ENCODE peak calls at places on chromosomes 4 and X, in eight cellular contexts. F, Z, N, Y, H, O, T and K are unnamed samples.

GRCh38 chr4:173218411-173219125 is 50.0 kb downstream of the GALNT7 start:
- DNase-seq in O (no peak), F (no peak), N (no peak), Z (no peak), H (no peak), T (no peak), Y (no peak), K (peak)

GRCh38 chr4:33453916-33454315 is 2733.7 kb downstream of the PCDH7 start:
- DNase-seq in O (no peak), T (no peak), N (no peak), Y (no peak), F (no peak), Z (no peak), H (no peak), K (no peak)

GRCh38 chrX:13151806-13152510 is 107.5 kb upstream of the FAM9C start:
- DNase-seq in O (no peak), F (no peak), Y (no peak), H (no peak), Z (no peak), N (no peak), T (no peak), K (no peak)

GRCh38 chr4:111649308-111649707 is 495.9 kb upstream of the FAM241A start:
- DNase-seq in Y (no peak), T (no peak), H (no peak), O (no peak), F (no peak), Z (no peak), N (no peak), K (no peak)

GRCh38 chr4:101198741-101199339 is 148.5 kb downstream of the PPP3CA start:
- DNase-seq in F (no peak), Z (no peak), T (no peak), Y (no peak), O (no peak), H (no peak), N (no peak), K (no peak)

GRCh38 chrX:100946521-100946920 is 17.8 kb upstream of the XKRX start:
- DNase-seq in F (no peak), O (no peak), Z (no peak), N (no peak), T (no peak), H (no peak), Y (no peak), K (no peak)

GRCh38 chrX:16208601-16209000 is 41.3 kb downstream of the MAGEB17 start:
- DNase-seq in F (no peak), Z (no peak), N (no peak), Y (no peak), T (no peak), H (no peak), O (no peak), K (no peak)

GRCh38 chrX:43505759-43506158 is 150.3 kb upstream of the MAOA start:
- DNase-seq in T (no peak), Z (no peak), Y (no peak), H (no peak), O (no peak), N (no peak), F (no peak), K (no peak)

GRCh38 chr4:87839309-87839946 is 6.7 kb downstream of the MEPE start:
- DNase-seq in Y (no peak), O (peak), H (no peak), T (no peak), Z (peak), N (peak), F (no peak), K (peak)

GRCh38 chr4:55947912-55948725 is 626 bp upstream of the CEP135 start:
- DNase-seq in T (no peak), N (peak), O (no peak), Z (no peak), H (no peak), F (no peak), Y (no peak), K (peak)

GRCh38 chrX:111100191-111100590 is 4.2 kb downstream of the PAK3 start:
- DNase-seq in O (no peak), Z (no peak), T (no peak), H (no peak), Y (no peak), N (peak), F (no peak), K (peak)

GRCh38 chrX:38664285-38664684 is 102.9 kb downstream of the TSPAN7 start:
- DNase-seq in H (no peak), F (no peak), O (peak), N (peak), T (no peak), Z (no peak), Y (no peak), K (peak)

GRCh38 chrX:37640142-37640541 is 45.4 kb upstream of the XK start:
- DNase-seq in Z (no peak), Y (no peak), O (no peak), N (no peak), F (no peak), T (no peak), H (no peak), K (no peak)

GRCh38 chrX:3345281-3346081 is 971 bp downstream of the MXRA5 start:
- DNase-seq in T (peak), H (peak), F (no peak), Z (peak), N (no peak), Y (peak), O (peak), K (no peak)

GRCh38 chr4:2116687-2117400 is 57.7 kb downstream of the NAT8L start:
- DNase-seq in H (no peak), T (no peak), Y (no peak), Z (no peak), O (no peak), F (no peak), N (no peak), K (no peak)

GRCh38 chr4:56215901-56216300 is 171.4 kb downstream of the AASDH start:
- DNase-seq in N (no peak), F (no peak), Z (no peak), O (peak), Y (peak), H (no peak), T (no peak), K (peak)

GRCh38 chrX:129600981-129601424 is 53.8 kb downstream of the APLN start:
- DNase-seq in O (peak), H (no peak), N (no peak), Z (no peak), T (peak), Y (no peak), F (no peak), K (peak)

GRCh38 chr4:121454251-121454979 is 73.6 kb upstream of the QRFPR start:
- DNase-seq in Z (no peak), H (no peak), T (no peak), O (no peak), F (no peak), Y (no peak), N (no peak), K (no peak)

GRCh38 chr4:159191989-159192388 is 89.1 kb downstream of the RAPGEF2 start:
- DNase-seq in Z (no peak), O (no peak), F (no peak), N (no peak), H (no peak), Y (no peak), T (no peak), K (peak)

GRCh38 chr4:102501176-102501634 is at the start of gene NFKB1:
- DNase-seq in Y (peak), H (peak), T (peak), F (peak), N (peak), Z (peak), O (peak), K (peak)
- TF ChIP-seq POLR2A in Y (peak), H (no peak), T (no peak), F (no peak), N (no peak), Z (no peak), O (no peak), K (no peak)

DNA sequence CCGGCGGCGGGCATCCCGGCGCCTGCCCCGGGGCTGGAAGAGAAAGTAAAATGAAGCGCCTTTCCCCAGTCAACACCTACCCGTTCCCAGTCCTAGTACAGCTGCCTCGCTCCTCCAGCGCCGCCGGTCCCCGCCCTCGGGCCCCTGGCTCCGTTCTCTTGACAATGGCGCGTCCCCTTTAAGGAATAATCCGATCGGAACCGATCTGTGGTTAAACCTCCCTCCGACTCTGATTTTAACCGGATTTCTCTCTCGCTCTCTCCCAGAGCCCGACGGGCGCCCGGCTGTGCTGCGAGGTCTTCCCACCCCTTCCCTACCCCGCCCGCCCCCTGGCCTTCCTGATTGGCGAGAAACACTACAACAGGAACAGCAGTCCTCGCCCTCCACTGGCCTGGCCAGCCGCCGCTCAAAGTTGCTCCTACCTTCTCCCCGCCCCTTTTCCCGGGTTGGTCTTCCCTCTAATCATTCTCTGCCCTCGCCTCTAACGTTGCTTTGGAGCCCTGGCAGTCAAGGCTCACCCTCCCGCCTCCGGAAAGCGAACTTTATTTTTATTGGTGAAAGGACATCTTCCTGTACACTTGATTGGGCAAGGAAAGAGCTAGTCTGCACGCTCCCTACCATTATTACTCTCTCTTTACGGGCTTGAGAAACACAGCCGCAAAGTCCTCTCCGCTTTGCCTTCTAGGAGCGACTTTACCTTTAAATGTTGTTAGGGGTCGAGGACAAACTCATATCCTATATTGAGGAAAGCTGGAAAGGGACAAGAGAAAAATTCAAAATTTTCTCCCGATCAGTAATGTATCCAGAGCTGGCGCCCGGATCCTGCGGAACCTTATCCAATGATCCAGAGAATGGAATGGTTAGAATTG is at the start of gene FRYL:
- DNase-seq in F (peak), O (peak), H (peak), Z (peak), T (peak), Y (peak), N (peak), K (peak)
- TF ChIP-seq POLR2A in F (no peak), O (peak), H (peak), Z (peak), T (peak), Y (peak), N (peak), K (peak)

GRCh38 chr4:98148856-98149255 is 5.6 kb upstream of the STPG2 start:
- DNase-seq in Z (no peak), H (no peak), T (no peak), N (no peak), O (no peak), F (no peak), Y (no peak), K (no peak)

DNA sequence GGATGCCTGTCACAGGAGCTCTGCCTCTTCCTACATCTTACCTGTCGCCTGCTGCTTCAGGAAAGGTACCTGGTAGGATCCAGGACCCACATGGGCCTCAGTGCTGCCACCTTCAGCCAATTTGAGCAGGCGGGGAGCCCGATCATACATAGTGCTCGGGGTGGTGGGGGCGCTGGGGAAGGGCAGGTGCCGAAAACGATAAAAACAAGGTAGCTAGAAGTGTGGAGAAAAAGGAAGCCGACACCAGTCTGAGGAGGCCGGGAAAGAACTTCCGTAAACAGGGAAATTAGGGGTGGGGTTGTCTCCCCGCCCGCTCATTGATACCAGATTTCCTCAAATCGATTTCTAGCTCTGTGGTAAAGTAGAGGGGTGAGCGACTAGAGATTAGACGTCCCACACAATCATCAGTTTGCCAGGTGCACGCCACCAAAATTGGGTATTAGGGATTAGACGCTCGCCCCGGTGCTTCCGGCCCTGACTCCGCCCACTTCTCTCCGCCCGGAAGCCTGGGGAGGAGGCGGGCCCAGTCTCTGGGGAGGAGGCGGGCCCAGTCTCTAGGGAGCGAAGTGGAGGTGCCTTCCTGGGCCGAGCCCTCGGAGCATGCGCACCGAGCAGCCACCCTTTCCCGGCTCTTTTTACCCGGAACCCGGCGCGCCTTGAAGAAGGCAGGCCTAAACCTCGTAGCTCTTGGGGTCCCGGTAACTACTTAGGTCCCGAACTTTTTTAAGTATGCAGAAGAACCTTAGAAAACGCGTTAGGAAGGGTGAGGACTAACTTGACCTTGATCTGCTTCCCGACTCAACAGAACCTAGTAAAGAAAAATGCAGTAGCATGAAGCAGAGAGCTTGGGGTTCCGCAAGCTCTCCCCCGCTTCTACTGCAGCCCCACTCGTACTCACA is at the start of gene STPG2:
- DNase-seq in F (peak), T (peak), Z (peak), O (peak), Y (peak), H (peak), N (peak), K (peak)
- TF ChIP-seq POLR2A in F (no peak), T (peak), Z (peak), O (no peak), Y (peak), H (no peak), N (peak), K (peak)

DNA sequence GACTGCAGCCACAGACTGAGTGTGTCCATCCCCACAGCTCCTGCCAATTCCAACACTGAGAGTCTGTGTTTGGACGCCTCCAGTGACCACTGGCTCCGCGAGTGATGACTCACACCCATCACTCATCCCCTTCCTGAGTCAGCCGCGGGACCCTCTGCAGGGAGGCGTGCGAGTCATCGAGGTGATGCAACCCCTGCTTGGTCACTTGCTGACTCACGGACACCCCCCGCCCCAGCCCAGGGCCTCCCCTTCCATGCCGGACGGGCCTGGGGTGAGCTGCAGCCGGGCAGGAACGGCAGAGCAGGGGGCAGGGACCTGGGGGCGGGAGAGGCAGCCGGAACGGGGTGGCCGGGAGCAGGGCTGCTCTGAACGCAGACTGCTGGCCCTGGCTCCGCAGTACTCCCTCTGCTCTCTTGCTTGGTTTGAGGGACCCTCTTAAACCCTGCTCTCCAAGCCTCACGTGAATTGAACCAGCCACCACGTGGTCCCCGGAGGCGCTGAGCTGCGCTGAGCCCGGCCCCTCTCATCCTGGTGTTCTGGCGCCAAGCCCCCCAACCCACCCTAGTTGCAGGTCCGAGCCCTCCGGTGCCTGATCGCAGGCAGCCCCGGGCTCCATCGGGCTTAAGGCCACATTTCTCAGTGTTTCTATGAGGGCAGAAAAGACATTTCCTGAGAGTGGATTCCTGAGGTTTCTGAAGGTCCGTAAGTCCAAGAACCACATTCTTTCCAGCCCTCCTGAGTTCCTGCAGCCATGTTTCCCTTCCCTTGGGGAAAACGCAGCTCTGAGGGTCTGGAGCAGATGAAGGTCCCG is 32.4 kb downstream of the FGFRL1 start:
- DNase-seq in O (peak), Z (peak), N (peak), Y (peak), H (peak), F (peak), T (peak), K (no peak)
- TF ChIP-seq POLR2A in O (no peak), Z (no peak), N (no peak), Y (no peak), H (no peak), F (no peak), T (no peak), K (no peak)

GRCh38 chrX:47831788-47832187 is 4.9 kb upstream of the ZNF81 start:
- DNase-seq in F (peak), Z (no peak), Y (peak), O (peak), T (no peak), H (peak), N (peak), K (peak)

GRCh38 chrX:47840106-47840505 is 3.4 kb downstream of the ZNF81 start:
- DNase-seq in O (no peak), F (no peak), Z (no peak), T (no peak), Y (no peak), H (no peak), N (no peak), K (no peak)

GRCh38 chrX:47838361-47838760 is 1.7 kb downstream of the ZNF81 start:
- DNase-seq in T (no peak), H (no peak), Z (no peak), F (no peak), Y (no peak), N (no peak), O (no peak), K (no peak)

GRCh38 chrX:47836164-47837072 is at the start of gene ZNF81:
- DNase-seq in O (peak), H (peak), Y (peak), Z (peak), N (peak), F (peak), T (peak), K (peak)
- TF ChIP-seq POLR2A in O (no peak), H (no peak), Y (no peak), Z (peak), N (peak), F (no peak), T (no peak), K (peak)

GRCh38 chr4:77075869-77076801 is at the start of gene CCNI:
- DNase-seq in Y (peak), Z (peak), T (peak), N (peak), O (peak), H (peak), F (peak), K (peak)

GRCh38 chr4:77073981-77074865 is 1.6 kb downstream of the CCNI start:
- DNase-seq in T (no peak), Y (no peak), F (no peak), H (no peak), N (no peak), O (no peak), Z (no peak), K (peak)

GRCh38 chr4:77076889-77077635 is 1.3 kb upstream of the CCNI start:
- DNase-seq in Z (no peak), T (no peak), O (no peak), F (no peak), Y (no peak), N (no peak), H (no peak), K (peak)

GRCh38 chr4:77073106-77073858 is 2.5 kb downstream of the CCNI start:
- DNase-seq in F (no peak), N (no peak), Z (no peak), T (no peak), O (no peak), H (no peak), Y (no peak), K (peak)

DNA sequence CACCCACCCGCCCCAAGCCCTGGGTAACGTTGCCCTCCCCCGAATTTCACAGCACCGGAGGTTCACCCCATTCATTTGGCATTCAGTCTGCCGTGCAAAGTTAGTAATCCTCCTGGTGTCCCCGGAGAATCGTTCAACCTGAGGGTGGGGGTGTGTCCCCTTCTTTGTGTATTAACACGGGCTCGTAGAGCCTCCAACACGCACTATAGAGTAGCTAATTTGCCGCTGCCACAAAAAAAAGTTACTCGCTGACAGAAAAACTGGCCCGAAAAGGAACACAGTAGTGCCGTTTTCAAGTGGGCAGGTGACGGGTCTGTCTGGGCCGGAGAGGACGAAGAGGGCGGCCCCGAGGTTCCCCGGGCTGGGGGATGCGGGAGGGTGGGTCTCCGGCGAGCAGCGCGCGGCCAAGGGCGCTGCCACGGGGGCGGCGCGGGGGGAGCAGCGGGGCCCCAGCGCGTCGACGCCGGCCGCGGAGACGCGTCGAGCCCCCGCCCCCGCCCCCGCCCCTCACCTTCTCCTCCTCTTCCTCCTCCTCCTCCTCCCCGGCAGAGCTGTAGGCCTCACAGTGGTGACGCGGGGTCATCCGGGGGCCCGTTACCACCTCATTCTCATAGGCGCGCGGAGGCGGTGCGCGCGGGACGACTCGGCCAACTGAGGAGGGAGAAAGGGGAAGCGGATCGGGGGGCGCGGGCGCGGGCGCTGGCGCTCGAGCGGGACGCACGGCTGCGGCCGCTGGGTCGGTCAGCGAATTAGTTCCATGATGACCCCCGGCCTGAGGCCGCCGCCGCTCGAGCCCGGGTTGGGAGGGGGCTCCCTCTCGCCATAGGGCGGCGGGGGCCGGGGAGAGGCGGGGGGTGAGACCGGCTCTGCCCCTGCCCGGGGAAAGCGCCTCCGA is 581 bp downstream of the CCNI start:
- DNase-seq in O (peak), H (peak), N (peak), T (peak), Y (peak), Z (peak), F (peak), K (peak)
- TF ChIP-seq POLR2A in O (no peak), H (no peak), N (no peak), T (peak), Y (no peak), Z (no peak), F (no peak), K (no peak)

GRCh38 chrX:153600921-153601320 is 2.0 kb upstream of the CCNQ start:
- DNase-seq in T (no peak), Y (no peak), H (no peak), N (no peak), O (no peak), F (no peak), Z (no peak), K (no peak)

GRCh38 chrX:153598541-153599191 is at the start of gene CCNQ:
- DNase-seq in H (no peak), O (no peak), N (no peak), Y (peak), T (peak), F (no peak), Z (no peak), K (peak)

GRCh38 chrX:153597351-153597750 is 1.6 kb downstream of the CCNQ start:
- DNase-seq in F (no peak), H (no peak), T (no peak), N (no peak), O (no peak), Z (no peak), Y (no peak), K (no peak)

GRCh38 chrX:153600032-153600373 is 1.1 kb upstream of the CCNQ start:
- DNase-seq in H (no peak), F (no peak), Y (no peak), Z (no peak), O (no peak), T (no peak), N (no peak), K (peak)

GRCh38 chrX:153599192-153600031 is 473 bp upstream of the CCNQ start:
- DNase-seq in H (peak), T (peak), N (peak), O (peak), Z (peak), F (peak), Y (peak), K (peak)
- TF ChIP-seq POLR2A in H (no peak), T (no peak), N (no peak), O (no peak), Z (no peak), F (no peak), Y (peak), K (no peak)